ENCODE peak calls at places on chromosome X, in six cellular contexts. H, Y, P, D, B and R are unnamed samples.
A peak's percentile ranks its signal among the peaks of the same experiment; 100 is the strongest.

GRCh38 chrX:55240788-55241187 is 20.6 kb downstream of the PAGE5 start:
- DNase-seq in Y (no peak), H (no peak), D (no peak), B (no peak), P (no peak), R (no peak)

GRCh38 chrX:76279007-76279406 is 106.1 kb downstream of the PBDC1 start:
- DNase-seq in Y (peak; percentile 47), P (no peak), H (peak; percentile 5), B (peak; percentile 32), D (no peak), R (peak; percentile 27)

GRCh38 chrX:79933938-79934337 is 80.6 kb upstream of the TBX22 start:
- DNase-seq in P (no peak), Y (no peak), D (no peak), H (no peak), B (no peak), R (no peak)

GRCh38 chrX:16458208-16458607 is 191.8 kb upstream of the S100G start:
- DNase-seq in Y (no peak), D (no peak), B (no peak), P (no peak), H (no peak), R (no peak)

GRCh38 chrX:53072418-53073114 is 9.6 kb upstream of the TSPYL2 start:
- DNase-seq in P (no peak), Y (no peak), B (no peak), H (no peak), D (no peak), R (no peak)

GRCh38 chrX:48025561-48025960 is 18.8 kb downstream of the SPACA5 start:
- DNase-seq in D (no peak), Y (peak; percentile 61), H (no peak), P (no peak), B (no peak), R (peak; percentile 62)

GRCh38 chrX:40871385-40872082 is 136.2 kb upstream of the MED14 start:
- DNase-seq in H (no peak), D (no peak), Y (peak; percentile 37), P (no peak), B (no peak), R (no peak)

GRCh38 chrX:10030570-10030969 is 63.4 kb downstream of the CLDN34 start:
- DNase-seq in H (no peak), Y (peak; percentile 82), B (no peak), P (peak; percentile 6), D (no peak), R (no peak)

GRCh38 chrX:1546601-1547275 is 9.8 kb upstream of the P2RY8 start:
- DNase-seq in P (peak; percentile 49), Y (no peak), D (no peak), B (no peak), H (no peak), R (no peak)

GRCh38 chrX:80876877-80877276 is 67.2 kb upstream of the BRWD3 start:
- DNase-seq in D (no peak), P (no peak), Y (peak; percentile 44), H (peak; percentile 16), B (no peak), R (peak; percentile 22)

GRCh38 chrX:2928127-2928582 is 984 bp downstream of the ARSD start:
- DNase-seq in Y (peak; percentile 47), P (peak; percentile 74), B (no peak), H (no peak), D (peak; percentile 77), R (no peak)

GRCh38 chrX:39528161-39528560 is 569.6 kb downstream of the BCOR start:
- DNase-seq in P (no peak), H (no peak), D (no peak), Y (no peak), B (no peak), R (no peak)

GRCh38 chrX:21374994-21375794 is 976 bp downstream of the CNKSR2 start:
- DNase-seq in Y (no peak), D (peak; percentile 32), H (no peak), P (no peak), B (peak; percentile 34), R (no peak)

GRCh38 chrX:16459008-16459407 is 190.9 kb upstream of the S100G start:
- DNase-seq in Y (peak; percentile 57), H (no peak), D (no peak), B (no peak), P (no peak), R (no peak)

GRCh38 chrX:107549504-107549903 is 78.8 kb upstream of the PRPS1 start:
- DNase-seq in Y (no peak), P (no peak), D (no peak), H (no peak), B (peak; percentile 54), R (peak; percentile 60)

GRCh38 chrX:79366888-79367749 is at the start of gene ITM2A:
- DNase-seq in H (no peak), P (peak; percentile 61), Y (no peak), B (peak; percentile 79), D (peak; percentile 45), R (peak; percentile 74)

GRCh38 chrX:125998432-125998831 is 167.7 kb downstream of the DCAF12L2 start:
- DNase-seq in H (no peak), D (no peak), B (no peak), P (no peak), Y (no peak), R (peak; percentile 1)

GRCh38 chrX:42495139-42495538 is 282.8 kb downstream of the PPP1R2C start:
- DNase-seq in D (peak; percentile 41), B (no peak), H (no peak), Y (no peak), P (no peak), R (no peak)

GRCh38 chrX:12137982-12138365 is 299 bp upstream of the FRMPD4 start:
- DNase-seq in Y (no peak), B (no peak), H (no peak), D (no peak), P (no peak), R (no peak)

DNA sequence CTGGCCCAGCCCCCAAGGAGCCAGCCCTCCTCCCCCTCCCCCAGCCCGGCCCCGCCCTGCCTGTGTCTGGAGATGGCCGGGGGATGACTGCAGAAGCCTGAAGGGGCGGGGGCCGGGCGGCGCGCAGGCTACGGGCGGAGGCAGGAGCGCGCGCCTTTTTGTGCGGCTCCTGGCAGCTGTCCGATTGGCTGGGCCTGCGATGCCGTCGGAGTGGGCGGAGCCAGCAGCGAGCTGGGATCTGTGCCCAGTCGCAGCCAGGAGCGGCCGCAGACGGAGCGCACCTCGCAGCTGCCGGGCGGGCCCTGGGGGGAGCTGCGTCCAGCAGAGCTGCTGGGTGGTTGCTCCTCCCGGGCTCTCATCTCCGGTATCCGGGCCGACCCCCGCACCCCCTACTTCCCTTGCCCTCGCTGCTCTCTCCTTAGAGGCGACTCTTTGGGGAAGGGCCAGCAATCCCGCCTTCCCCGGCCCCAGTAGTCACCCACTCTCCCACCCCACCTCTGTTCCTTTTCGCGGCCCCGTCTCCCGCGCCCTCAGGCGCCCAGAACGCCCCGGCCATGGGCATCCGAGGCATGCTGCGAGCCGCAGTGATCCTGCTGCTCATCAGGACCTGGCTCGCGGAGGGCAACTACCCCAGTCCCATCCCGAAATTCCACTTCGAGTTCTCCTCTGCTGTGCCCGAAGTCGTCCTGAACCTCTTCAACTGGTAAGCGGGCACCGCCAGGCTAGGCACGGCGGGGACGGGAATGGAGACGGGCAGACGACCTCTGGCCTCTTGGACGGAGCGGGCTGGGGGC is at the start of gene GABRQ:
- DNase-seq in Y (no peak), D (peak; percentile 47), H (no peak), P (no peak), B (no peak), R (no peak)
- H3K4me3 ChIP-seq in Y (no peak within 1 kb of the TSS), D (no peak within 1 kb of the TSS), H (no peak within 1 kb of the TSS), P (no peak within 1 kb of the TSS), B (no peak within 1 kb of the TSS), R (no peak within 1 kb of the TSS)

GRCh38 chrX:44906041-44906440 is 33.1 kb downstream of the KDM6A start:
- DNase-seq in H (no peak), P (no peak), D (no peak), B (no peak), Y (no peak), R (no peak)
- H3K4me3 ChIP-seq in H (no peak overlapping the region), P (no peak overlapping the region), D (no peak overlapping the region), B (no peak overlapping the region), Y (no peak overlapping the region), R (no peak overlapping the region)

GRCh38 chrX:130435937-130436336 is 34.1 kb downstream of the RBMX2 start:
- DNase-seq in Y (no peak), P (no peak), B (no peak), H (no peak), D (no peak), R (no peak)
- H3K4me3 ChIP-seq in Y (no peak overlapping the region), P (no peak overlapping the region), B (no peak overlapping the region), H (no peak overlapping the region), D (no peak overlapping the region), R (no peak overlapping the region)

GRCh38 chrX:133639726-133640125 is 224.4 kb upstream of the GPC4 start:
- DNase-seq in P (no peak), H (no peak), D (no peak), Y (no peak), B (no peak), R (no peak)
- H3K4me3 ChIP-seq in P (no peak overlapping the region), H (no peak overlapping the region), D (no peak overlapping the region), Y (no peak overlapping the region), B (no peak overlapping the region), R (no peak overlapping the region)

DNA sequence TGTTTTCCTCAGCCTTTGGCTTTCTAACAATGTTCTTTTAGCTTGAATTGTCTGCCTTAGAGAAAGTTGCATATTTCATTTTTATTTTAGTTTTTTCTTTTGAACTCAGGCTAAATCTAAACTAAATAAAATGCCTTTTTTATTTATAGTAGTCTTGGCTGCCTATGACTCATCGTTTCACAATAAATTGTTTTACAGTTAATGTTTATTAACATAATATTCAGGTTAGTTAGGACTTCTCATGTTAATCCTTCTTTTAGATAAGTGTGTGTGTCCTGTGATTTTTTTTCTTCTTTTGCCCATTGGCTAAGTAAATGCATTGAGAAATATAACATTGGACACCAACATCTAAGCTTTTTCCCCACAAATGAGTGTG is 1.6 kb downstream of the RP2 start:
- DNase-seq in B (no peak), P (no peak), D (no peak), H (no peak), Y (peak; percentile 24), R (no peak)
- H3K4me3 ChIP-seq in B (no peak overlapping the region), P (no peak overlapping the region), D (peak overlapping the region; percentile 78), H (peak overlapping the region; percentile 50), Y (peak overlapping the region; percentile 86), R (peak overlapping the region; percentile 75)